ENCODE peak calls at places on chromosomes 4 and X, in seven cellular contexts. D, U, L, H, E, J and W are unnamed samples.

GRCh38 chr4:85741921-85742591 is 267.1 kb downstream of the ARHGAP24 start:
- DNase-seq in E (no peak), L (no peak), J (no peak), D (no peak), U (no peak), H (no peak), W (no peak)

GRCh38 chrX:43166874-43167273 is 388.9 kb upstream of the PPP1R2C start:
- DNase-seq in D (no peak), E (no peak), L (no peak), U (no peak), H (no peak), J (no peak), W (no peak)

GRCh38 chrX:116872931-116873330 is 410.2 kb upstream of the CT83 start:
- DNase-seq in E (no peak), J (no peak), H (no peak), U (no peak), D (no peak), L (no peak), W (no peak)

GRCh38 chr4:142886566-142886965 is 40.5 kb upstream of the INPP4B start:
- DNase-seq in U (no peak), H (no peak), D (no peak), L (no peak), E (no peak), J (no peak), W (no peak)

GRCh38 chrX:63441717-63442116 is 90.6 kb upstream of the SPIN4 start:
- DNase-seq in L (no peak), D (no peak), U (no peak), H (no peak), J (no peak), E (no peak), W (no peak)

GRCh38 chrX:80412042-80412441 is 8.2 kb upstream of the TENT5D start:
- DNase-seq in D (no peak), U (no peak), J (no peak), E (no peak), H (no peak), L (no peak), W (no peak)

GRCh38 chrX:100994352-100995281 is 25.1 kb downstream of the ARL13A start:
- DNase-seq in E (no peak), D (no peak), U (peak; percentile 6), H (peak; percentile 52), J (peak; percentile 45), L (no peak), W (peak; percentile 23)

GRCh38 chrX:38484607-38485498 is 76.5 kb upstream of the TSPAN7 start:
- DNase-seq in E (no peak), D (no peak), L (no peak), U (no peak), H (no peak), J (no peak), W (no peak)

GRCh38 chr4:24067781-24068193 is 177.9 kb upstream of the PPARGC1A start:
- DNase-seq in D (no peak), J (peak; percentile 35), E (no peak), L (no peak), H (peak; percentile 78), U (no peak), W (peak; percentile 63)

GRCh38 chrX:105876658-105877057 is 54.3 kb downstream of the NRK start:
- DNase-seq in J (peak; percentile 24), D (no peak), L (no peak), U (no peak), E (no peak), H (no peak), W (no peak)

GRCh38 chr4:183426507-183426906 is 17.9 kb upstream of the CDKN2AIP start:
- DNase-seq in U (no peak), J (no peak), E (no peak), L (no peak), D (no peak), H (no peak), W (no peak)

GRCh38 chr4:61064636-61065035 is 135.5 kb upstream of the ADGRL3 start:
- DNase-seq in U (no peak), J (no peak), E (no peak), D (no peak), L (no peak), H (no peak), W (no peak)

GRCh38 chr4:48033825-48034413 is 17.3 kb downstream of the NIPAL1 start:
- DNase-seq in L (no peak), U (peak; percentile 88), E (no peak), D (peak; percentile 31), J (peak; percentile 39), H (no peak), W (peak; percentile 15)

GRCh38 chrX:38941675-38942074 is 140.4 kb downstream of the MID1IP1 start:
- DNase-seq in J (peak; percentile 17), H (peak; percentile 20), U (no peak), D (no peak), L (no peak), E (no peak), W (peak; percentile 1)

GRCh38 chr4:74822603-74823002 is 28.3 kb upstream of the BTC start:
- DNase-seq in D (no peak), H (no peak), U (no peak), J (no peak), E (no peak), L (no peak), W (no peak)

GRCh38 chrX:13471269-13471668 is 98.1 kb upstream of the EGFL6 start:
- DNase-seq in L (no peak), J (no peak), E (no peak), H (no peak), D (no peak), U (no peak), W (no peak)

GRCh38 chr4:6172093-6172926 is 28.0 kb downstream of the JAKMIP1 start:
- DNase-seq in D (no peak), J (no peak), H (no peak), E (no peak), U (no peak), L (no peak), W (no peak)

GRCh38 chr4:85149656-85150055 is 183.2 kb upstream of the WDFY3 start:
- DNase-seq in U (no peak), L (no peak), J (peak; percentile 69), H (no peak), E (no peak), D (no peak), W (no peak)

GRCh38 chrX:11212741-11213140 is 80.5 kb upstream of the AMELX start:
- DNase-seq in L (no peak), H (no peak), D (no peak), E (no peak), J (no peak), U (no peak), W (no peak)

GRCh38 chr4:127783971-127784519 is 1.9 kb downstream of the HSPA4L start:
- DNase-seq in J (no peak), L (no peak), H (no peak), U (no peak), D (no peak), E (no peak), W (no peak)

GRCh38 chr4:162485486-162485885 is 321.7 kb upstream of the FSTL5 start:
- DNase-seq in U (no peak), J (no peak), E (no peak), D (no peak), H (no peak), L (no peak), W (peak; percentile 10)

GRCh38 chr4:94649381-94650128 is 108.2 kb upstream of the BMPR1B start:
- DNase-seq in U (no peak), D (no peak), L (no peak), H (peak; percentile 57), J (peak; percentile 65), E (no peak), W (no peak)

GRCh38 chr4:180456928-180457327 is 1786.3 kb upstream of the TENM3 start:
- DNase-seq in U (no peak), L (no peak), D (no peak), J (no peak), H (no peak), E (no peak), W (no peak)

GRCh38 chrX:101415180-101416130 is 7.4 kb downstream of the HNRNPH2 start:
- DNase-seq in E (no peak), D (peak; percentile 11), U (peak; percentile 30), J (peak; percentile 88), L (no peak), H (peak; percentile 48), W (peak; percentile 59)

GRCh38 chr4:107216379-107216778 is 180.3 kb upstream of the DKK2 start:
- DNase-seq in H (no peak), U (no peak), E (no peak), J (no peak), D (no peak), L (no peak), W (no peak)

GRCh38 chrX:53340852-53341645 is 59.7 kb upstream of the IQSEC2 start:
- DNase-seq in J (no peak), D (no peak), H (no peak), E (no peak), L (no peak), U (no peak), W (no peak)

GRCh38 chr4:150816491-150816890 is 198.6 kb downstream of the LRBA start:
- DNase-seq in D (no peak), L (no peak), E (no peak), U (no peak), H (peak; percentile 0), J (peak; percentile 28), W (no peak)

GRCh38 chr4:150818129-150818528 is 197.0 kb downstream of the LRBA start:
- DNase-seq in U (no peak), D (no peak), E (no peak), J (no peak), H (no peak), L (no peak), W (no peak)

GRCh38 chr4:150818661-150819060 is 196.4 kb downstream of the LRBA start:
- DNase-seq in H (peak; percentile 7), L (no peak), J (peak; percentile 61), U (no peak), D (no peak), E (no peak), W (no peak)

GRCh38 chr4:150817017-150817416 is 198.1 kb downstream of the LRBA start:
- DNase-seq in D (no peak), J (no peak), L (no peak), E (no peak), H (no peak), U (no peak), W (no peak)

GRCh38 chr4:150814873-150815272 is 200.2 kb downstream of the LRBA start:
- DNase-seq in J (no peak), H (no peak), U (no peak), D (no peak), E (no peak), L (no peak), W (no peak)
- TF ChIP-seq CTCF in J (no peak), H (no peak), U (no peak), D (peak; percentile 9), E (no peak), L (no peak), W (peak; percentile 53)

GRCh38 chr4:144575181-144575580 is 70.8 kb upstream of the HHIP start:
- DNase-seq in D (no peak), L (no peak), J (peak; percentile 53), H (no peak), U (no peak), E (no peak), W (no peak)
- TF ChIP-seq CTCF in D (no peak), L (no peak), J (peak; percentile 22), H (no peak), U (no peak), E (no peak), W (no peak)

GRCh38 chrX:45322382-45322781 is 121.7 kb upstream of the DIPK2B start:
- DNase-seq in J (peak; percentile 83), D (no peak), L (no peak), E (no peak), H (peak; percentile 76), U (peak; percentile 23), W (peak; percentile 80)
- TF ChIP-seq CTCF in J (peak; percentile 59), D (no peak), L (peak; percentile 31), E (peak; percentile 41), H (no peak), U (no peak), W (peak; percentile 70)

GRCh38 chr4:186104895-186105720 is 604 bp downstream of the FAM149A start:
- DNase-seq in H (no peak), E (peak; percentile 56), L (no peak), D (no peak), J (no peak), U (no peak), W (no peak)
- TF ChIP-seq CTCF in H (no peak), E (no peak), L (no peak), D (no peak), J (no peak), U (no peak), W (no peak)